ENCODE peak calls at places on chromosomes 7 and 10, in seven cellular contexts. Z is adrenal gland, F is cardiac muscle cell, S is body of pancreas, V is Peyer's patch, J is uterus, H is MCF 10A. Q is an unnamed sample.

GRCh38 chr7:141320287-141320686 is 230.9 kb upstream of the AGK start:
- DNase-seq in Z (no peak), F (no peak), S (no peak), V (no peak), J (no peak), H (peak; percentile 25), Q (no peak)

GRCh38 chr10:116211682-116212081 is 61.3 kb downstream of the GFRA1 start:
- DNase-seq in Z (no peak), F (no peak), S (no peak), V (no peak), J (no peak), H (peak; percentile 7), Q (no peak)

GRCh38 chr10:106338486-106338885 is 826.0 kb downstream of the SORCS1 start:
- DNase-seq in Z (no peak), F (peak; percentile 58), S (no peak), V (no peak), J (no peak), H (no peak), Q (no peak)

GRCh38 chr7:11237742-11238141 is 264.1 kb downstream of the PHF14 start:
- DNase-seq in Z (peak; percentile 18), F (no peak), S (no peak), V (no peak), J (no peak), H (no peak), Q (no peak)

GRCh38 chr7:20541615-20542349 is 73.7 kb upstream of the ABCB5 start:
- DNase-seq in Z (no peak), F (no peak), S (no peak), V (no peak), J (no peak), H (peak; percentile 60), Q (no peak)

GRCh38 chr10:70925377-70926214 is 37.2 kb upstream of the PCBD1 start:
- DNase-seq in Z (peak; percentile 34), F (peak; percentile 36), S (peak; percentile 23), V (peak; percentile 21), J (peak; percentile 61), H (peak; percentile 36), Q (no peak)

GRCh38 chr7:117324940-117325339 is 2.1 kb upstream of the WNT2 start:
- DNase-seq in Z (no peak), F (no peak), S (no peak), V (no peak), J (peak; percentile 21), H (no peak), Q (no peak)

GRCh38 chr7:26101471-26102151 is 50.4 kb upstream of the NFE2L3 start:
- DNase-seq in Z (peak; percentile 35), F (no peak), S (peak; percentile 54), V (peak; percentile 60), J (no peak), H (no peak), Q (no peak)

GRCh38 chr10:90674461-90674860 is 183.4 kb downstream of the HTR7 start:
- DNase-seq in Z (no peak), F (no peak), S (no peak), V (no peak), J (no peak), H (no peak), Q (no peak)

GRCh38 chr10:132418520-132419416 is 21.8 kb downstream of the PWWP2B start:
- DNase-seq in Z (peak; percentile 91), F (peak; percentile 25), S (peak; percentile 95), V (peak; percentile 51), J (no peak), H (peak; percentile 68), Q (no peak)

GRCh38 chr7:4631664-4632171 is 50.4 kb upstream of the FOXK1 start:
- DNase-seq in Z (peak; percentile 88), F (peak; percentile 96), S (peak; percentile 71), V (peak; percentile 34), J (peak; percentile 88), H (peak; percentile 95), Q (no peak)

GRCh38 chr7:139654270-139655181 is 123.3 kb downstream of the HIPK2 start:
- DNase-seq in Z (no peak), F (no peak), S (no peak), V (no peak), J (no peak), H (no peak), Q (no peak)

GRCh38 chr7:74006451-74007259 is 21.3 kb upstream of the ELN start:
- DNase-seq in Z (no peak), F (peak; percentile 62), S (no peak), V (no peak), J (peak; percentile 45), H (no peak), Q (no peak)

GRCh38 chr7:99500637-99501009 is 542 bp upstream of the ZNF394 start:
- DNase-seq in Z (no peak), F (no peak), S (no peak), V (no peak), J (no peak), H (no peak), Q (no peak)

GRCh38 chr7:71491331-71491730 is 359.4 kb downstream of the GALNT17 start:
- DNase-seq in Z (no peak), F (no peak), S (no peak), V (no peak), J (no peak), H (no peak), Q (no peak)

GRCh38 chr10:107727762-107728317 is 563.3 kb upstream of the SORCS1 start:
- DNase-seq in Z (no peak), F (peak; percentile 8), S (no peak), V (no peak), J (no peak), H (peak; percentile 53), Q (no peak)

GRCh38 chr7:95324396-95324795 is at the start of gene PON1:
- DNase-seq in Z (no peak), F (no peak), S (peak; percentile 11), V (no peak), J (no peak), H (no peak), Q (no peak)

GRCh38 chr7:105352018-105352612 is 36.6 kb downstream of the SRPK2 start:
- DNase-seq in Z (peak; percentile 54), F (peak; percentile 98), S (peak; percentile 71), V (peak; percentile 76), J (peak; percentile 76), H (peak; percentile 68), Q (no peak)

GRCh38 chr7:157628456-157628855 is 291.7 kb downstream of the DNAJB6 start:
- DNase-seq in Z (no peak), F (no peak), S (no peak), V (no peak), J (no peak), H (no peak), Q (no peak)

GRCh38 chr7:88243345-88243909 is 23.6 kb upstream of the SRI start:
- DNase-seq in Z (peak; percentile 50), F (peak; percentile 81), S (peak; percentile 46), V (no peak), J (no peak), H (peak; percentile 57), Q (no peak)

GRCh38 chr7:90892213-90892612 is 296.1 kb downstream of the CDK14 start:
- DNase-seq in Z (no peak), F (peak; percentile 20), S (no peak), V (no peak), J (no peak), H (no peak), Q (no peak)

GRCh38 chr10:48215148-48215982 is 59.1 kb downstream of the FRMPD2 start:
- DNase-seq in Z (peak; percentile 45), F (peak; percentile 57), S (peak; percentile 50), V (no peak), J (no peak), H (peak; percentile 79), Q (no peak)

GRCh38 chr7:106773228-106773627 is 91.9 kb upstream of the PIK3CG start:
- DNase-seq in Z (no peak), F (no peak), S (no peak), V (no peak), J (no peak), H (no peak), Q (no peak)

GRCh38 chr10:62614389-62615157 is 189.9 kb upstream of the ADO start:
- DNase-seq in Z (no peak), F (peak; percentile 41), S (no peak), V (no peak), J (no peak), H (peak; percentile 46), Q (no peak)

GRCh38 chr10:25578061-25578460 is 356.0 kb upstream of the MYO3A start:
- DNase-seq in Z (no peak), F (no peak), S (no peak), V (no peak), J (no peak), H (no peak), Q (no peak)

GRCh38 chr7:8365499-8366110 is 67.8 kb upstream of the NXPH1 start:
- DNase-seq in Z (no peak), F (no peak), S (no peak), V (no peak), J (no peak), H (peak; percentile 57), Q (no peak)

GRCh38 chr10:115167716-115168115 is 74.6 kb downstream of the ATRNL1 start:
- DNase-seq in Z (no peak), F (peak; percentile 1), S (no peak), V (no peak), J (no peak), H (peak; percentile 10), Q (no peak)

GRCh38 chr10:115173915-115174443 is 80.8 kb downstream of the ATRNL1 start:
- DNase-seq in Z (no peak), F (no peak), S (no peak), V (no peak), J (no peak), H (no peak), Q (no peak)

GRCh38 chr10:115171392-115171960 is 78.3 kb downstream of the ATRNL1 start:
- DNase-seq in Z (no peak), F (peak; percentile 15), S (no peak), V (no peak), J (no peak), H (no peak), Q (no peak)
- TF ChIP-seq CTCF in Z (peak; percentile 17), F (peak; percentile 35), S (peak; percentile 29), V (peak; percentile 24), J (no peak), H (peak; percentile 41), Q (peak; percentile 39)

GRCh38 chr10:46992794-46993552 is 81.7 kb downstream of the PTPN20 start:
- DNase-seq in Z (peak; percentile 42), F (peak; percentile 79), S (peak; percentile 24), V (no peak), J (peak; percentile 67), H (peak; percentile 38), Q (no peak)
- TF ChIP-seq CTCF in Z (peak; percentile 9), F (peak; percentile 61), S (peak; percentile 28), V (peak; percentile 40), J (peak; percentile 35), H (peak; percentile 49), Q (peak; percentile 35)

DNA sequence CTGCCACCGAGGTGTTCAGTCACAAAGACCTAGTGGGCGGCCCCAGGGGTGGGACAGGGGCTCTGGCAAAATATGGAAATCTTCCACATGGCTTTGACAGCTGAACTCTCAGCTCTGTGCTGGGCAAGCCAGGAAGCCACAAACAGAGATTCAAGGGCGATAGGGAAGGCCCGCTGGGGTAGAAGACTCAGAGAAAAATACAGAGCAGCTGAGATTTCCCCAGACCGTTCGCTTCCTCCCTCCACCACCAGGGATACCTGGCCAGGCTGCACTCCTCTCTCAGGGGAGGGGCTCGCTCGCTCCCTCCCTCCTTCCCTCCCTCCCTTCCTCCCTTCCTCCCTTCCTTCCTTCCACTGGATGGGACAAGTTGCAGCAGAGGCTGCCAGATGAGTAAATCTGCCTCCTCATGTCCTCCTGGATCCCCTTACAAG is 260.5 kb downstream of the PRPF18 start:
- DNase-seq in Z (no peak), F (no peak), S (no peak), V (no peak), J (no peak), H (no peak), Q (no peak)
- TF ChIP-seq CTCF in Z (no peak), F (peak; percentile 12), S (no peak), V (no peak), J (no peak), H (no peak), Q (no peak)

GRCh38 chr10:102641880-102642552 is 2.3 kb upstream of the TRIM8 start:
- DNase-seq in Z (peak; percentile 99), F (peak; percentile 99), S (peak; percentile 99), V (peak; percentile 99), J (peak; percentile 98), H (peak; percentile 95), Q (peak; percentile 83)
- TF ChIP-seq CTCF in Z (no peak), F (no peak), S (no peak), V (no peak), J (no peak), H (no peak), Q (no peak)